ENCODE peak calls at places on chromosomes 1 and 21, in five cellular contexts. C, X, B, H and L are unnamed samples.

GRCh38 chr1:158972841-158973240 is 36.9 kb upstream of the IFI16 start:
- DNase-seq in B (no peak), H (no peak), X (no peak), C (no peak), L (no peak)

GRCh38 chr21:37915516-37915915 is 741 bp downstream of the KCNJ6 start:
- DNase-seq in H (no peak), B (no peak), X (no peak), C (no peak), L (no peak)

GRCh38 chr21:45365608-45366241 is 39.2 kb upstream of the COL18A1 start:
- DNase-seq in X (no peak), H (no peak), B (peak), C (no peak), L (no peak)

GRCh38 chr1:8061673-8062386 is 35.7 kb upstream of the ERRFI1 start:
- DNase-seq in C (no peak), H (no peak), X (no peak), B (peak), L (no peak)

GRCh38 chr1:198253668-198254067 is 96.9 kb downstream of the NEK7 start:
- DNase-seq in B (peak), H (no peak), C (no peak), X (peak), L (no peak)

GRCh38 chr1:53341961-53342707 is 14.3 kb upstream of the LRP8 start:
- DNase-seq in X (no peak), H (peak), C (no peak), B (no peak), L (no peak)

GRCh38 chr1:21587602-21587953 is 78.4 kb downstream of the ALPL start:
- DNase-seq in H (no peak), X (no peak), B (no peak), C (no peak), L (no peak)

GRCh38 chr1:180187626-180188025 is 33.0 kb downstream of the QSOX1 start:
- DNase-seq in X (no peak), C (no peak), H (no peak), B (no peak), L (no peak)

GRCh38 chr1:17010601-17011438 is 908 bp downstream of the ATP13A2 start:
- DNase-seq in C (peak), H (peak), B (no peak), X (peak), L (no peak)

GRCh38 chr1:9182784-9183257 is 51.8 kb upstream of the H6PD start:
- DNase-seq in B (no peak), X (no peak), H (peak), C (no peak), L (no peak)

GRCh38 chr1:67616394-67616985 is 68.5 kb upstream of the GADD45A start:
- DNase-seq in C (no peak), B (no peak), X (no peak), H (no peak), L (no peak)

GRCh38 chr1:7893529-7894180 is 40.8 kb upstream of the UTS2 start:
- DNase-seq in H (no peak), X (peak), B (peak), C (no peak), L (no peak)

GRCh38 chr1:117138556-117138955 is 17.0 kb upstream of the TRIM45 start:
- DNase-seq in H (no peak), B (no peak), C (no peak), X (no peak), L (no peak)

GRCh38 chr1:226732856-226733291 is 6.2 kb downstream of the ITPKB start:
- DNase-seq in C (no peak), B (no peak), X (no peak), H (no peak), L (no peak)

GRCh38 chr1:226735576-226735975 is 3.5 kb downstream of the ITPKB start:
- DNase-seq in X (no peak), C (no peak), B (no peak), H (no peak), L (no peak)

GRCh38 chr1:226733309-226733708 is 5.8 kb downstream of the ITPKB start:
- DNase-seq in B (no peak), X (no peak), C (no peak), H (no peak), L (no peak)

GRCh38 chr1:226734611-226735153 is 4.4 kb downstream of the ITPKB start:
- DNase-seq in H (no peak), B (no peak), C (no peak), X (no peak), L (no peak)

GRCh38 chr1:226733876-226734414 is 5.1 kb downstream of the ITPKB start:
- DNase-seq in H (no peak), B (no peak), X (no peak), C (no peak), L (no peak)
- H3K4me3 ChIP-seq in H (peak), B (no peak), X (no peak), C (peak), L (no peak)

GRCh38 chr1:89587728-89588127 is 45.2 kb upstream of the LRRC8C start:
- DNase-seq in H (no peak), C (no peak), B (no peak), X (no peak), L (no peak)
- H3K4me3 ChIP-seq in H (no peak), C (no peak), B (no peak), X (no peak), L (no peak)

GRCh38 chr1:962381-963350 is 2.3 kb downstream of the KLHL17 start:
- DNase-seq in B (no peak), X (no peak), C (no peak), H (no peak), L (no peak)

GRCh38 chr1:958823-959729 is at the start of gene NOC2L:
- DNase-seq in X (peak), H (peak), B (peak), C (peak), L (no peak)

GRCh38 chr1:961132-961652 is 808 bp downstream of the KLHL17 start:
- DNase-seq in X (no peak), C (no peak), H (no peak), B (no peak), L (no peak)

GRCh38 chr1:960371-961131 is at the start of gene KLHL17:
- DNase-seq in X (peak), H (peak), B (peak), C (peak), L (no peak)

GRCh38 chr1:959730-960039 is 629 bp upstream of the NOC2L start:
- DNase-seq in X (no peak), B (no peak), C (no peak), H (peak), L (no peak)
- H3K4me3 ChIP-seq in X (peak), B (peak), C (peak), H (peak), L (no peak)

GRCh38 chr1:63155437-63155836 is 166.9 kb upstream of the FOXD3 start:
- DNase-seq in H (no peak), B (no peak), X (no peak), C (no peak), L (no peak)

GRCh38 chr1:63152572-63152971 is 169.8 kb upstream of the FOXD3 start:
- DNase-seq in H (no peak), X (no peak), C (no peak), B (no peak), L (no peak)

DNA sequence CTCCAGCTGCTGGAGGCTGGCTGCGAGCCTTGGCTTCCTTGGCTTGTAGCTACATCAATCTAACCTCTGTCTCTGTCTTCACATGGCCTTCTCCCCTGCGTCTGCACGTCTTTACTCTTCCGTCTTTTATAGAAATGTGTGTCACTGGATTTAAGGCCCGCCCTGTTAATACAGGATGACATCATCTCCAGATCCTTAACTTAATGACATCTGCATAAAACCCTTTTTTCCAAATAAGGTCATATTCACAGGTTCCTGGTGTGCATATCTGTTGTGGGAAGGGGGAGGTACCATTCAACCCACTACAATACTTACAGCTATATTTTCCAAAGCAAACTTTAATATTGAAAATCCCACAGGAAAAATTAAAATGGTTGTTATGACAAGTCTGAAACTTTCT is 165.3 kb upstream of the FOXD3 start:
- DNase-seq in B (no peak), X (no peak), C (no peak), H (no peak), L (no peak)
- H3K4me3 ChIP-seq in B (no peak), X (no peak), C (no peak), H (no peak), L (no peak)

GRCh38 chr1:25033030-25033827 is 103.2 kb upstream of the RUNX3 start:
- DNase-seq in C (no peak), X (no peak), B (no peak), H (no peak), L (no peak)
- H3K4me3 ChIP-seq in C (no peak), X (no peak), B (no peak), H (no peak), L (no peak)

DNA sequence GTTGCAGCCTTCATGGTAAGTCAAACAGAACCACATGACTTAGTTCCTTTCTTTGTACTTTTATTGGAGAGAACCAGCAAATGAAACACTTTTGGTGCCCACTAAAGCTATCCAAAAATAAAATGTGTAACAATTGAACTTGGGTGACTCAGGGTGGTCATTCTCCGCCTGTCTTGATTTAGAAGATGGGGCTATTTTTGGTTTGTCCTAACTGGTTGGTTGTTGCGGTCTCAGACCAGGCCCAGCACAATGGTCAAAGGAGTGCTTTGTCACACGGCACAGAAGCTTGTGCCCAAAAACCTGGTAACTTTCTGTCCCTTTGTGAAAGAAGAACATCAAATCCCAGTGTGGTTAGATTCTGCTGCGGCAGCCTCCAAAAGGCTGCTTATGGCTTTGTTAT is 68.5 kb upstream of the ATF3 start:
- DNase-seq in X (no peak), H (no peak), C (no peak), B (no peak), L (no peak)
- H3K4me3 ChIP-seq in X (no peak), H (no peak), C (no peak), B (no peak), L (no peak)

DNA sequence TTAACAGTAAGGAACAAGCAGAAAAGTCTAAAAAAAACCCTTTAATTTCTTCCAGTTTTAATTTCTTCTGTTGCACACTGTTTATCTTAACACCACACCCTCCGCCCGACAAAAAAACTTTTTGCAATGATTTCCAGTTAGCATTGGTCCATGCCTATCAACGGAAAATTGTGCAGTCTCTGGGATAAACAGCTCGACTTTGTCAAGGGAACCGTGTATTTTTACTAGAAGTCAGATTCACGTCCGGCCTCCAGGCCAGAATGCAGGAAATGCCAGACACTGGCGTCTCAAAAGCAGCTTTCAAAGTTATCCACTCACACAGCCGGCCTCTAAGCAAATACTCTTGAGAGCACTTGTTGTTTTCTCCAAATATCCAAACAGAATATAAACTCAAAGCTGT is 409 bp upstream of the NUP210L start:
- DNase-seq in B (peak), H (peak), X (peak), C (no peak), L (no peak)
- H3K4me3 ChIP-seq in B (no peak), H (no peak), X (no peak), C (no peak), L (no peak)

GRCh38 chr1:99763956-99764355 is 2.5 kb downstream of the FRRS1 start:
- DNase-seq in H (no peak), X (no peak), C (no peak), B (no peak), L (no peak)
- H3K4me3 ChIP-seq in H (no peak), X (no peak), C (no peak), B (no peak), L (no peak)

DNA sequence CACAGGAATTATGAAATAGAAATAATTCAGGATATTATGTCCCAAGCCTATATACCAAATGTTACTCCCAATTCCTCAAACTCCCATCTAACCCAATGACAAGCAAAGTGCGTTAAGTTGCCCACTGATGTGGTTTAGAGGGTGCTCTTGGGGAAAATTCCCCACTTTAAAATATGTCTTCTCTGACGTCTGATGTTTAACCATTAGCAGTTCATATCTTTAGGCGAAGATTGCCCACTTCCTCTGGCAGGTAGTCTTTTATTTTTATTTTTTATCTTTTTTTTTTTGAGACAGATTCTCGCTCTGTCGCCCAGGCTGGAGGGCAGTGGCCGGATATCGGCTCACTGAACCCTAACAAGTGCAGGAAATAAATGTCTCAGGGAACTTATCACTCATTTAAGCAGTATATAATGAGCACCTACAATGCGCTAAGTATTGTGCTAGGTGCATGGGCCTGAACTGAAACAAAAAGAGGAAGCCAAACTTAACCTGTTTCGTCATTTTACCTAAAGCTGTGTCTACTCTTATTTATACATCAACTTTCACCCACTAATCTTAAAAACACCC is 1.3 kb upstream of the LYST start:
- DNase-seq in B (no peak), X (no peak), H (no peak), C (no peak), L (no peak)
- H3K4me3 ChIP-seq in B (no peak), X (no peak), H (no peak), C (no peak), L (peak)